ENCODE peak calls at places on chromosomes 11 and 22, in five cellular contexts. N, B, I, R and M are unnamed samples.

GRCh38 chr22:23503142-23503541 is 76.9 kb downstream of the IGLL1 start:
- DNase-seq in N (no peak), B (peak), I (no peak), R (no peak), M (no peak)

GRCh38 chr22:49448546-49448945 is 379.1 kb downstream of the BRD1 start:
- DNase-seq in N (no peak), B (no peak), I (no peak), R (no peak), M (peak)

GRCh38 chr11:82995754-82996398 is 75.8 kb downstream of the RAB30 start:
- DNase-seq in N (no peak), B (no peak), I (no peak), R (no peak), M (no peak)

GRCh38 chr22:30190619-30191018 is 55.9 kb downstream of the LIF start:
- DNase-seq in N (no peak), B (no peak), I (no peak), R (no peak), M (no peak)

GRCh38 chr11:34468209-34468841 is 29.6 kb downstream of the CAT start:
- DNase-seq in N (peak), B (peak), I (peak), R (peak), M (no peak)

GRCh38 chr11:69370984-69371709 is 77.2 kb downstream of the MYEOV start:
- DNase-seq in N (no peak), B (no peak), I (no peak), R (no peak), M (peak)

GRCh38 chr22:29134448-29134847 is 61.6 kb downstream of the KREMEN1 start:
- DNase-seq in N (no peak), B (no peak), I (no peak), R (no peak), M (no peak)

GRCh38 chr11:120061761-120062560 is 76.0 kb downstream of the TRIM29 start:
- DNase-seq in N (peak), B (no peak), I (no peak), R (no peak), M (peak)

GRCh38 chr11:12441081-12441801 is 63.9 kb downstream of the PARVA start:
- DNase-seq in N (no peak), B (no peak), I (no peak), R (no peak), M (no peak)

GRCh38 chr11:104067534-104067933 is 31.1 kb downstream of the DDI1 start:
- DNase-seq in N (no peak), B (no peak), I (no peak), R (no peak), M (no peak)

GRCh38 chr11:72768581-72768980 is 16.4 kb upstream of the ARAP1 start:
- DNase-seq in N (no peak), B (no peak), I (no peak), R (no peak), M (no peak)
- TF ChIP-seq POLR2AphosphoS5 in N (no peak), B (no peak), I (no peak), R (no peak), M (no peak)

DNA sequence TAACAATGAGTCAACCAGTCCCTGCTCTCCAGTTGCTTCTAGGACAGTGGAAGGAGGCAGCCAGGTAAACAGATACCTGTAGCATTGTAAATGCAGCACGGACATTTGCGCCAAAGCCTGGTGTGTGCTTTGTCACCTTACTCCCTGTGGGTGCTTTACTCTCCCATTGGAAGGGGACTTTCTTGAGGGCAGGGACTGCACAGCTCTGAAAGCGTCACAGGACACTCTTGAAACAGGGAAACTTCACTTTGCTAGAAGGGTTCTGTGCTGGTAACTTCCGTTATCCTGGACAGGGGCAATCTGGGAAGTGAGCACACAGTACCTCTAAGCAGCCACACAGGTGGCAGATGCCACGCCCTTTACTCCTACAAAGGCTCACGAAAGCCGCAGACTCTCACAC is 99.8 kb downstream of the MYO18B start:
- DNase-seq in N (no peak), B (no peak), I (no peak), R (no peak), M (no peak)
- TF ChIP-seq POLR2AphosphoS5 in N (no peak), B (no peak), I (no peak), R (no peak), M (no peak)

DNA sequence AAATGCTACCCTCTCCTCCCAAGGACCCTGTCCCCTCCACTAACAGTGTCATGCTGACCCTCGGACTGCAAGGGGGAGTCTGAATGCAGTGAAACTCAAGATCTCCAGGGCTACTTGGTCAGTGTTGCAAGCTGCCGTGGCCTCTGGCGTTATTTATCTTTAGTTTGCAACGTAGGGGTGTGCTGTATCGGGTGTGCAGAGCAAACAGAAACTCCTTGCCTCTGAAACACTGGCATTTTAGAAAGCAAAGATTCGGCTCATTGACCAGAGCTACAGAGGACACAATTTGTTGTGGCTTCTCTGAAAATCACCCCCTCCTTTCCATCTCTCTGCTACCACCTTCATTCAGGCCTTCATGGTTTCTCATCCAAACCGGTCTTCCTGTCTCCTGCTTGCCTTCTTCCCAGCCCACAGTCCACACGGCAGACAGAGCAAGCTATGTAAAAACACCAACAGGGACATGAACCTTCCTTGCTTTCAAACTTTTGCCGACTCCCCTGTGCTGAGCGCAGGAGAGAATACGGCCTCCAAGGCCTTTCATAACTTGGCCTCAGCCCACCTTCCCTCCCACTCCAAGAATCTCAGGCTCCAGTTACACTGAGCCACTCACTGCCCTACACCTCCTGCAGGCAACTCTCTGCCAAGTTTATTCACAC is 14.9 kb downstream of the FZD4 start:
- DNase-seq in N (peak), B (no peak), I (no peak), R (peak), M (no peak)
- TF ChIP-seq POLR2AphosphoS5 in N (no peak), B (no peak), I (no peak), R (no peak), M (no peak)

GRCh38 chr22:24985824-24986214 is 33.3 kb downstream of the KIAA1671 start:
- DNase-seq in N (no peak), B (no peak), I (no peak), R (no peak), M (no peak)
- TF ChIP-seq POLR2AphosphoS5 in N (no peak), B (peak), I (no peak), R (no peak), M (no peak)

GRCh38 chr22:46732041-46732379 is 6.0 kb downstream of the CERK start:
- DNase-seq in N (no peak), B (no peak), I (no peak), R (no peak), M (no peak)

GRCh38 chr22:46732513-46732912 is 5.5 kb downstream of the CERK start:
- DNase-seq in N (no peak), B (no peak), I (no peak), R (no peak), M (no peak)

GRCh38 chr22:46728470-46728869 is 9.6 kb downstream of the CERK start:
- DNase-seq in N (no peak), B (peak), I (no peak), R (no peak), M (no peak)

GRCh38 chr22:46730568-46731245 is 7.3 kb downstream of the CERK start:
- DNase-seq in N (no peak), B (peak), I (no peak), R (no peak), M (no peak)

GRCh38 chr22:46731246-46732040 is 6.6 kb downstream of the CERK start:
- DNase-seq in N (peak), B (peak), I (no peak), R (peak), M (no peak)
- TF ChIP-seq POLR2AphosphoS5 in N (no peak), B (no peak), I (no peak), R (peak), M (no peak)